ENCODE peak calls at places on chromosomes 16 and 17, in nine cellular contexts. F is aorta; X is stimulated activated CD4-positive, alpha-beta T cell treated with anti-CD3 and anti-CD28 coated beads, Interleukin-1b, Interleukin-23, amount 100 ng/mL, for 24 hours; C is stimulated activated CD8-positive, alpha-beta memory T cell treated with anti-CD3 and anti-CD28 coated beads, Interleukin-7, amount 100 ng/mL, for 48 hours; V is activated T-cell treated with anti-CD3 and anti-CD28 coated beads, Interleukin-2, amount 50 U/mL, for 1 hour; T is LoVo; E is astrocyte of the hippocampus; I is mucosa of gallbladder; H is NCI-H774. B is an unnamed sample.
A peak's percentile ranks its signal among the peaks of the same experiment; 100 is the strongest.

GRCh38 chr16:67882374-67883145 is 2.1 kb upstream of the NRN1L start:
- DNase-seq in C (no peak), E (peak; percentile 41), H (no peak), F (no peak), I (no peak), T (no peak), X (no peak), V (no peak), B (no peak)

GRCh38 chr16:10616744-10617640 is 36.6 kb upstream of the EMP2 start:
- DNase-seq in C (no peak), F (peak; percentile 81), T (no peak), E (peak; percentile 80), H (peak; percentile 11), I (peak; percentile 33), X (no peak), V (no peak), B (no peak)

GRCh38 chr16:67549936-67550335 is 12.4 kb upstream of the CTCF start:
- DNase-seq in T (no peak), F (peak; percentile 48), V (no peak), C (no peak), I (no peak), X (no peak), E (no peak), H (no peak), B (peak; percentile 29)

GRCh38 chr17:41190328-41190727 is 641 bp downstream of the KRTAP9-1 start:
- DNase-seq in F (no peak), X (no peak), C (no peak), V (no peak), T (no peak), H (peak; percentile 37), I (no peak), E (no peak), B (no peak)

GRCh38 chr16:54270711-54271110 is 15.9 kb downstream of the IRX3 start:
- DNase-seq in F (no peak), I (no peak), T (no peak), H (no peak), X (no peak), E (no peak), C (no peak), V (no peak), B (no peak)

GRCh38 chr16:80509872-80510271 is 30.9 kb upstream of the DYNLRB2 start:
- DNase-seq in F (no peak), C (no peak), V (no peak), X (no peak), H (no peak), T (no peak), I (no peak), E (no peak), B (no peak)

GRCh38 chr16:54746596-54746995 is 184.1 kb upstream of the IRX5 start:
- DNase-seq in X (no peak), E (no peak), T (no peak), H (no peak), C (no peak), F (no peak), V (no peak), I (no peak), B (no peak)

GRCh38 chr17:63537991-63538692 is 12.1 kb upstream of the DCAF7 start:
- DNase-seq in V (no peak), H (no peak), C (no peak), T (no peak), I (no peak), E (no peak), X (no peak), F (peak; percentile 75), B (peak; percentile 72)

GRCh38 chr16:85888405-85889331 is 10.3 kb upstream of the IRF8 start:
- DNase-seq in V (no peak), F (no peak), I (no peak), T (no peak), H (no peak), X (no peak), C (peak; percentile 23), E (peak; percentile 20), B (no peak)

GRCh38 chr16:84194470-84195200 is 3.7 kb downstream of the ADAD2 start:
- DNase-seq in F (peak; percentile 70), I (no peak), V (no peak), E (no peak), C (peak; percentile 25), X (peak; percentile 12), H (no peak), T (no peak), B (no peak)

GRCh38 chr17:76738468-76738850 is 540 bp downstream of the MFSD11 start:
- DNase-seq in E (peak; percentile 24), F (no peak), X (no peak), C (no peak), V (no peak), H (no peak), I (no peak), T (no peak), B (no peak)

GRCh38 chr17:17750881-17751280 is 69.6 kb downstream of the RAI1 start:
- DNase-seq in X (no peak), V (no peak), E (no peak), F (no peak), T (no peak), C (peak; percentile 50), I (no peak), H (no peak), B (no peak)

GRCh38 chr17:76466775-76467130 is 650 bp upstream of the AANAT start:
- DNase-seq in C (no peak), V (no peak), E (no peak), T (no peak), F (no peak), H (no peak), I (no peak), X (no peak), B (no peak)

GRCh38 chr17:8080208-8080798 is 7.2 kb downstream of the ALOX12B start:
- DNase-seq in T (no peak), E (no peak), C (no peak), I (no peak), V (no peak), X (no peak), F (no peak), H (no peak), B (peak; percentile 40)

GRCh38 chr17:58006563-58006923 is 503 bp downstream of the SRSF1 start:
- DNase-seq in H (peak; percentile 54), I (peak; percentile 77), E (peak; percentile 86), C (peak; percentile 53), F (peak; percentile 90), V (no peak), X (peak; percentile 72), T (peak; percentile 71), B (peak; percentile 94)

GRCh38 chr16:3149630-3150345 is 15.0 kb downstream of the ZNF213 start:
- DNase-seq in V (peak; percentile 63), F (peak; percentile 87), T (peak; percentile 72), X (no peak), I (peak; percentile 66), E (peak; percentile 84), C (no peak), H (no peak), B (peak; percentile 89)

GRCh38 chr17:77507116-77507885 is 366.5 kb downstream of the SEC14L1 start:
- DNase-seq in V (peak; percentile 13), T (no peak), E (peak; percentile 39), C (no peak), F (peak; percentile 65), I (no peak), X (no peak), H (no peak), B (peak; percentile 77)